ENCODE peak calls at places on chromosome 11, in four cellular contexts. One of them, this sample, is unnamed.

GRCh38 chr11:83004855-83005556 is 66.7 kb downstream of the RAB30 start:
- DNase-seq in suprapubic skin: no peak
- DNase-seq in AG09319: no peak
- DNase-seq in astrocyte of the cerebellum: no peak
- DNase-seq in this sample: no peak

GRCh38 chr11:8092587-8093424 is 11.8 kb downstream of the TUB start:
- DNase-seq in suprapubic skin: peak
- DNase-seq in AG09319: peak
- DNase-seq in astrocyte of the cerebellum: peak
- DNase-seq in this sample: no peak

GRCh38 chr11:19323502-19323901 is 82.8 kb upstream of the E2F8 start:
- DNase-seq in suprapubic skin: no peak
- DNase-seq in AG09319: no peak
- DNase-seq in astrocyte of the cerebellum: no peak
- DNase-seq in this sample: no peak

GRCh38 chr11:15839061-15839460 is 517.3 kb downstream of the SOX6 start:
- DNase-seq in suprapubic skin: no peak
- DNase-seq in AG09319: no peak
- DNase-seq in astrocyte of the cerebellum: no peak
- DNase-seq in this sample: no peak

GRCh38 chr11:24383137-24383536 is 113.7 kb upstream of the LUZP2 start:
- DNase-seq in suprapubic skin: no peak
- DNase-seq in AG09319: no peak
- DNase-seq in astrocyte of the cerebellum: no peak
- DNase-seq in this sample: no peak

GRCh38 chr11:79243412-79244174 is 197.2 kb downstream of the TENM4 start:
- DNase-seq in suprapubic skin: no peak
- DNase-seq in AG09319: no peak
- DNase-seq in astrocyte of the cerebellum: no peak
- DNase-seq in this sample: no peak

GRCh38 chr11:119709638-119710346 is 19.2 kb downstream of the NECTIN1 start:
- DNase-seq in suprapubic skin: no peak
- DNase-seq in AG09319: no peak
- DNase-seq in astrocyte of the cerebellum: peak
- DNase-seq in this sample: no peak

GRCh38 chr11:975824-976223 is 50.2 kb downstream of the AP2A2 start:
- DNase-seq in suprapubic skin: no peak
- DNase-seq in AG09319: no peak
- DNase-seq in astrocyte of the cerebellum: peak
- DNase-seq in this sample: no peak

GRCh38 chr11:17985517-17985916 is 27.3 kb downstream of the SERGEF start:
- DNase-seq in suprapubic skin: no peak
- DNase-seq in AG09319: no peak
- DNase-seq in astrocyte of the cerebellum: peak
- DNase-seq in this sample: no peak

GRCh38 chr11:12237381-12237784 is 127.0 kb downstream of the MICAL2 start:
- DNase-seq in suprapubic skin: no peak
- DNase-seq in AG09319: no peak
- DNase-seq in astrocyte of the cerebellum: no peak
- DNase-seq in this sample: no peak

GRCh38 chr11:12235549-12235944 is 125.2 kb downstream of the MICAL2 start:
- DNase-seq in suprapubic skin: no peak
- DNase-seq in AG09319: no peak
- DNase-seq in astrocyte of the cerebellum: no peak
- DNase-seq in this sample: no peak

GRCh38 chr11:12235945-12236743 is 125.8 kb downstream of the MICAL2 start:
- DNase-seq in suprapubic skin: no peak
- DNase-seq in AG09319: peak
- DNase-seq in astrocyte of the cerebellum: peak
- DNase-seq in this sample: no peak

GRCh38 chr11:12235080-12235479 is 124.7 kb downstream of the MICAL2 start:
- DNase-seq in suprapubic skin: no peak
- DNase-seq in AG09319: no peak
- DNase-seq in astrocyte of the cerebellum: no peak
- DNase-seq in this sample: no peak

DNA sequence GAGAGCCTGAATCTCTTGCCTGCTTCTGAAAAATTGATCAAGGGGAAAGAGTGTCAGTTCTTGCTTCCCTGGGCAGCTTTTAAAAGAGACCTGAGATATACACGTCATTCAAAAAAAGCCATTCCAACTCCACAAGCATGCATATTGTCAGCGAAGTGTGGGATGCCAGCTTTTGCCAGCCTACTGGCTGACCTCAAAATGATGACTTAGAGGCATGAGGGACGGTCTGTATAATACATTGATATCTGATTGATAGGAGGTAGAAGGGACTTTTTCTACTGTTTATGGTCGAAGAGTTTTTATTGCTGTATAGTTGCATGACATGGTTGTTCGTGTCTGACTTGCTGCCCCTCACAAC is 126.3 kb downstream of the MICAL2 start:
- DNase-seq in suprapubic skin: no peak
- DNase-seq in AG09319: no peak
- DNase-seq in astrocyte of the cerebellum: no peak
- DNase-seq in this sample: no peak
- TF ChIP-seq CTCF in suprapubic skin: no peak
- TF ChIP-seq CTCF in AG09319: no peak
- TF ChIP-seq CTCF in astrocyte of the cerebellum: no peak
- TF ChIP-seq CTCF in this sample: peak

DNA sequence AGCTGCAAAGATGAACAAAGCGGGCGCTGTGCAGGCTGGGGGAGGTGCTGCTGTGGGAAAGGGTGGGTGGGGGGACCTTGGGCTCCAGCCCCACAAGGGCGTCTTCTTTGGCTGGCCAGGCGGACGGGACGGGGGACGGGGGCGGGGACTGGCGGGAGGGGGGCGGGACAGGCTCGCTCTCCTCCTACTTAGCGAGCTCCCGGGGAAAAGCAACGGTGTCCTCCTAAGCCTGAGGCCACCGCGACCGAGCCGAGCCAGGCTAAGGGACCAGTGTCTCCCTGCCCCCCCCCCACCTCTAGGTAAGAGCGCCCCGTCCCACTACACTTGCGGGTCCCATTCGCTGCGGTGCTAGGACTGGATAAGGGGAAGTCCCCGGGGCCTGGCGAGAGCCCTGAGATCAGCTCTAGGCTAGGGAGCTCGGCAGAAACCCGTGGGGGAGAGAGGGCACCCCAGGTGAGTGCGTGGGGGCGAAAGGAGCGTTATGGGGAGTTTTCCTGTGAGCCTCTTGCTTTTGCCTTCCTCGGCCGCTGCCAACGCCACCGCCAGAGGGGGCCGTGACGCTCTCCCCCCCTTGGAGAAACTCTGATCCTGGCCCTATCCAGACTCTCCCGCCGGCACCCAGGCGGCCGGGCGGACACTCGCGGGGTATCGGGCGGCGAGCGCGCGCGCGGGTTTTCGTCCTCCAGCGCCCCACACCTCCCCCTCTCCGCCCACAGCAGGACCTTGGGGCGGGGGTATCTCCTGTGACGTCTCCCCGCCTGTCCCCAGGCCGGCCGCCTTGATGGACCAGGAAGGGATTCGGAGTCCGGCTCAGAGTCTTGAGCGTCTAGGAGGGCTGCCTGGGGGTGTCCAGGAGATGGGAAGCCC is at the start of gene PHLDB1:
- DNase-seq in suprapubic skin: peak
- DNase-seq in AG09319: no peak
- DNase-seq in astrocyte of the cerebellum: no peak
- DNase-seq in this sample: no peak
- TF ChIP-seq CTCF in suprapubic skin: peak
- TF ChIP-seq CTCF in AG09319: peak
- TF ChIP-seq CTCF in astrocyte of the cerebellum: peak
- TF ChIP-seq CTCF in this sample: peak

GRCh38 chr11:31492320-31492913 is 17.0 kb downstream of the IMMP1L start:
- DNase-seq in suprapubic skin: no peak
- DNase-seq in AG09319: no peak
- DNase-seq in astrocyte of the cerebellum: peak
- DNase-seq in this sample: no peak

GRCh38 chr11:31493235-31493634 is 16.2 kb downstream of the IMMP1L start:
- DNase-seq in suprapubic skin: no peak
- DNase-seq in AG09319: no peak
- DNase-seq in astrocyte of the cerebellum: no peak
- DNase-seq in this sample: no peak

DNA sequence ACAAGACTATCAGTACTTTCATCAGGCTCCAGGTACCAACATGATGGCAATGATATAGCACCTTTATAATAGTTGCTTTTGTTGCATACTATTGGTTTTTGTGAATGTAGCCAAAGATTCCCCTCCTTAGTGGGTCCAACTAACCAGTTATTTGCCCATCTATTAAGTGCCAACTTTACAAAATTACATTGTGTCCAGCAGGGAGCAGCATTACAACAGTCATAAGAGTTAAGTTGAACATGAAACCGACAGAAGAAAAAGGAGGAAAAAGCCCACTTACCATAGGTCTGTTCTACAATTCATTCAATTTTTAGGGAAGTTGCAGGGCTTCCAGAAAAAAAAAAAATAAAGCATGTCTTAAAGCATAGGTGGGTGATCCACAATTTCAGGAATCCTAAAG is 21.6 kb downstream of the IMMP1L start:
- DNase-seq in suprapubic skin: no peak
- DNase-seq in AG09319: peak
- DNase-seq in astrocyte of the cerebellum: peak
- DNase-seq in this sample: no peak
- TF ChIP-seq CTCF in suprapubic skin: no peak
- TF ChIP-seq CTCF in AG09319: peak
- TF ChIP-seq CTCF in astrocyte of the cerebellum: peak
- TF ChIP-seq CTCF in this sample: peak

DNA sequence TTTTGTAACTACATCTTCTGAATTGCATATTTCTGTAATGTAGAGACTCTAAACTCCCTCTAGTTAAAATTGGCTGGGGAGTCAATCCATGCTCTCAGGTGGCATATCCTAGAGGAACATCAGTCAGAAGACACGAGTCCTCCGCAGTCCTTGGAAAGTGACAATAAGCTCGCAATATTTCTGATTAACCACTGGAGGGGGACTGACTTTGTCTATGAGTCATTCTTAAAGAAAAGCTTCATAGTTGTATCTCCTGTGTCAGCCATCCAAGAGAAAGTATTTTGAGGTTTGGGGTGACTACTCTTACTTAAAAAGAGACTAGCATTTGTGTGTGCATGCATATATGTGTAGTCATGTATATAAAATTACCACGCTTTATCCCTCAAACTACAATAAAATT is 60.2 kb downstream of the SLN start:
- DNase-seq in suprapubic skin: no peak
- DNase-seq in AG09319: no peak
- DNase-seq in astrocyte of the cerebellum: no peak
- DNase-seq in this sample: no peak
- TF ChIP-seq CTCF in suprapubic skin: no peak
- TF ChIP-seq CTCF in AG09319: no peak
- TF ChIP-seq CTCF in astrocyte of the cerebellum: no peak
- TF ChIP-seq CTCF in this sample: peak

GRCh38 chr11:62794201-62794775 is 2.5 kb upstream of the TMEM223 start:
- DNase-seq in suprapubic skin: no peak
- DNase-seq in AG09319: no peak
- DNase-seq in astrocyte of the cerebellum: no peak
- DNase-seq in this sample: no peak

GRCh38 chr11:62788991-62789390 is 1.8 kb downstream of the TMEM179B start:
- DNase-seq in suprapubic skin: no peak
- DNase-seq in AG09319: no peak
- DNase-seq in astrocyte of the cerebellum: no peak
- DNase-seq in this sample: no peak

GRCh38 chr11:62791501-62792192 is at the start of gene TMEM223:
- DNase-seq in suprapubic skin: peak
- DNase-seq in AG09319: no peak
- DNase-seq in astrocyte of the cerebellum: no peak
- DNase-seq in this sample: peak

GRCh38 chr11:62789576-62789975 is 2.2 kb downstream of the TMEM223 start:
- DNase-seq in suprapubic skin: no peak
- DNase-seq in AG09319: no peak
- DNase-seq in astrocyte of the cerebellum: no peak
- DNase-seq in this sample: no peak

DNA sequence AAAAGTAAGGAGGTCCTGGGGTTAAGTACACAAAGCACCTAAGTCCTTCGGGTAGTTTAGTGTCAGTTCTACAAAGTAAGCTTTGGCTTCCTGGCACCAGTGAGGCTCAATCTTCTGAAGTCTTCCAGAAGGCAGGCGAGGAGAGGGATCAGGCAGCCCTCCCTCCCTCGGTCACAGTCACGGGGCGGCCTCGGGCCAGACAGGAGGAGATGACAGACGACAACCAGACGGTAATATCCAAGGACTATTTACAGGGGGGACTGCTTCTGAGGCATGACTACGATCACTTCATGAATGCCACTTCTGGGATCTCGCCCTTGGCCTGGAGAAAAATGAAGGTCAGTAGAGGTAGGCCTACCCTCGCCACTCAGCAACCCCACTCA is 378 bp upstream of the TMEM223 start:
- DNase-seq in suprapubic skin: no peak
- DNase-seq in AG09319: no peak
- DNase-seq in astrocyte of the cerebellum: no peak
- DNase-seq in this sample: no peak
- TF ChIP-seq CTCF in suprapubic skin: no peak
- TF ChIP-seq CTCF in AG09319: no peak
- TF ChIP-seq CTCF in astrocyte of the cerebellum: no peak
- TF ChIP-seq CTCF in this sample: no peak

GRCh38 chr11:64887757-64888405 is 9.5 kb upstream of the EHD1 start:
- DNase-seq in suprapubic skin: peak
- DNase-seq in AG09319: no peak
- DNase-seq in astrocyte of the cerebellum: no peak
- DNase-seq in this sample: peak
- TF ChIP-seq CTCF in suprapubic skin: peak
- TF ChIP-seq CTCF in AG09319: peak
- TF ChIP-seq CTCF in astrocyte of the cerebellum: peak
- TF ChIP-seq CTCF in this sample: peak